ENCODE peak calls at places on chromosomes 12 and 14, in four cellular contexts. One of them, this sample, is unnamed.

GRCh38 chr12:26226119-26226518 is 30.7 kb downstream of the SSPN start:
- DNase-seq in dorsolateral prefrontal cortex: no peak
- DNase-seq in mucosa of descending colon: no peak
- DNase-seq in fibroblast of lung: no peak
- DNase-seq in this sample: no peak

GRCh38 chr14:93116676-93117200 is 1.0 kb upstream of the ITPK1 start:
- DNase-seq in dorsolateral prefrontal cortex: no peak
- DNase-seq in fibroblast of lung: no peak
- DNase-seq in mucosa of descending colon: no peak
- DNase-seq in this sample: no peak

GRCh38 chr12:20463920-20464524 is 95.7 kb downstream of the PDE3A start:
- DNase-seq in mucosa of descending colon: no peak
- DNase-seq in fibroblast of lung: peak
- DNase-seq in dorsolateral prefrontal cortex: no peak
- DNase-seq in this sample: peak

GRCh38 chr12:91023326-91024004 is 18.7 kb upstream of the EPYC start:
- DNase-seq in fibroblast of lung: peak
- DNase-seq in dorsolateral prefrontal cortex: no peak
- DNase-seq in mucosa of descending colon: no peak
- DNase-seq in this sample: peak

GRCh38 chr14:91882776-91883175 is 15.4 kb upstream of the TC2N start:
- DNase-seq in mucosa of descending colon: no peak
- DNase-seq in fibroblast of lung: no peak
- DNase-seq in dorsolateral prefrontal cortex: no peak
- DNase-seq in this sample: no peak

GRCh38 chr12:47736877-47737676 is 11.8 kb upstream of the ENDOU start:
- DNase-seq in mucosa of descending colon: peak
- DNase-seq in dorsolateral prefrontal cortex: peak
- DNase-seq in fibroblast of lung: peak
- DNase-seq in this sample: no peak

GRCh38 chr12:42444192-42444943 is 118.4 kb downstream of the PPHLN1 start:
- DNase-seq in mucosa of descending colon: no peak
- DNase-seq in fibroblast of lung: no peak
- DNase-seq in dorsolateral prefrontal cortex: no peak
- DNase-seq in this sample: no peak

GRCh38 chr12:92745874-92746553 is 43.2 kb downstream of the PLEKHG7 start:
- DNase-seq in fibroblast of lung: peak
- DNase-seq in dorsolateral prefrontal cortex: peak
- DNase-seq in mucosa of descending colon: peak
- DNase-seq in this sample: peak

GRCh38 chr12:31732926-31733548 is 4.2 kb upstream of the AMN1 start:
- DNase-seq in mucosa of descending colon: no peak
- DNase-seq in dorsolateral prefrontal cortex: no peak
- DNase-seq in fibroblast of lung: peak
- DNase-seq in this sample: peak

GRCh38 chr12:92061061-92061460 is 84.6 kb downstream of the BTG1 start:
- DNase-seq in dorsolateral prefrontal cortex: no peak
- DNase-seq in fibroblast of lung: no peak
- DNase-seq in mucosa of descending colon: no peak
- DNase-seq in this sample: no peak

GRCh38 chr12:120890963-120891362 is 13.2 kb downstream of the SPPL3 start:
- DNase-seq in dorsolateral prefrontal cortex: no peak
- DNase-seq in fibroblast of lung: no peak
- DNase-seq in mucosa of descending colon: no peak
- DNase-seq in this sample: no peak

GRCh38 chr14:94390372-94391086 is 2.1 kb upstream of the SERPINA1 start:
- DNase-seq in dorsolateral prefrontal cortex: peak
- DNase-seq in mucosa of descending colon: peak
- DNase-seq in fibroblast of lung: no peak
- DNase-seq in this sample: peak

GRCh38 chr12:6716874-6717437 is 6.9 kb upstream of the COPS7A start:
- DNase-seq in mucosa of descending colon: no peak
- DNase-seq in dorsolateral prefrontal cortex: no peak
- DNase-seq in fibroblast of lung: no peak
- DNase-seq in this sample: no peak

GRCh38 chr12:125191361-125192087 is 126.3 kb downstream of the AACS start:
- DNase-seq in fibroblast of lung: no peak
- DNase-seq in dorsolateral prefrontal cortex: no peak
- DNase-seq in mucosa of descending colon: no peak
- DNase-seq in this sample: no peak

GRCh38 chr12:125192690-125193221 is 127.5 kb downstream of the AACS start:
- DNase-seq in fibroblast of lung: no peak
- DNase-seq in dorsolateral prefrontal cortex: no peak
- DNase-seq in mucosa of descending colon: no peak
- DNase-seq in this sample: no peak

GRCh38 chr12:125194999-125195398 is 129.8 kb downstream of the AACS start:
- DNase-seq in mucosa of descending colon: no peak
- DNase-seq in dorsolateral prefrontal cortex: no peak
- DNase-seq in fibroblast of lung: no peak
- DNase-seq in this sample: peak

GRCh38 chr12:125193376-125193775 is 128.1 kb downstream of the AACS start:
- DNase-seq in fibroblast of lung: no peak
- DNase-seq in dorsolateral prefrontal cortex: no peak
- DNase-seq in mucosa of descending colon: no peak
- DNase-seq in this sample: no peak

DNA sequence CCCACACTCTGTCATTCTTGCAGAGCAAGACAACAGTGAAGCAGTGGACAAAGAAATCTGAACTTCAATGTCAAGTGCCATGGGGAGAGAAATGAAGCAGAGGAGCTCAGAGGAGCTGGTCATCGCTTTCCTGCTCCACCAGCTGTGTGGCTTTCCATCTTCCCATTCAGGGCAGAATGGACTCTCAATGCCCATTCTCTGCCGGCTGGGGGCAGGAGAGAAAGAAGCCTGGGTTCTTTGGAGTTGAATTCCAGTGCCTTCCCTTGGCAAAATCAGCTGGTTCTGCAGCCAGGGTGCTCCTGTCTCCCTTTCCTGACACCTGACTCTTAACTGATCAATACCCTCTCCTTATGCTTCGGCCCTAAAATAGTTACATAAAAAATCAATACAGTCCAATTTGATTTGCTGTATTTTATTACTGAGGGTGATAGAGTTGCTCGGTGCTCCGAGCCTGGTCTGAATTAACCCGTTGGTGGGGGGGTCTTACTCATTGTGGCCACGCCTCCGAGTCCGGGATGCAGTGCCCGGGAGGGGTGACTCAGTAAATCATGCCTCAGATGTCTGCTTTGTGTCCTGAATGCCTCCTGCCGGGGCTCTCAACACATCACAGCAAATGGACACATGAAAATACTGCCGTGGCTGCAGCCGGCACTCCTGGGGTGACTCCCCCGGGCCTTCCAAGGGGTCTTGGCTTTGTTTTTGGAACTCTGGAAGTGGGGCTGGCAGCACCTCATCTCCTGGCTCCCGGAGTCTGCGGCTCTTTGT is 128.7 kb downstream of the AACS start:
- DNase-seq in mucosa of descending colon: no peak
- DNase-seq in dorsolateral prefrontal cortex: peak
- DNase-seq in fibroblast of lung: no peak
- DNase-seq in this sample: peak
- TF ChIP-seq CTCF in mucosa of descending colon: no peak
- TF ChIP-seq CTCF in dorsolateral prefrontal cortex: peak
- TF ChIP-seq CTCF in fibroblast of lung: no peak
- TF ChIP-seq CTCF in this sample: no peak

GRCh38 chr12:89235189-89235993 is 116.9 kb downstream of the DUSP6 start:
- DNase-seq in mucosa of descending colon: no peak
- DNase-seq in dorsolateral prefrontal cortex: no peak
- DNase-seq in fibroblast of lung: no peak
- DNase-seq in this sample: peak
- H3K4me3 ChIP-seq in mucosa of descending colon: no peak
- H3K4me3 ChIP-seq in dorsolateral prefrontal cortex: no peak
- H3K4me3 ChIP-seq in fibroblast of lung: no peak
- H3K4me3 ChIP-seq in this sample: no peak

GRCh38 chr14:61750708-61751474 is 11.3 kb upstream of the SNAPC1 start:
- DNase-seq in dorsolateral prefrontal cortex: peak
- DNase-seq in mucosa of descending colon: peak
- DNase-seq in fibroblast of lung: peak
- DNase-seq in this sample: peak
- TF ChIP-seq CTCF in dorsolateral prefrontal cortex: no peak
- TF ChIP-seq CTCF in mucosa of descending colon: no peak
- TF ChIP-seq CTCF in fibroblast of lung: no peak
- TF ChIP-seq CTCF in this sample: no peak

DNA sequence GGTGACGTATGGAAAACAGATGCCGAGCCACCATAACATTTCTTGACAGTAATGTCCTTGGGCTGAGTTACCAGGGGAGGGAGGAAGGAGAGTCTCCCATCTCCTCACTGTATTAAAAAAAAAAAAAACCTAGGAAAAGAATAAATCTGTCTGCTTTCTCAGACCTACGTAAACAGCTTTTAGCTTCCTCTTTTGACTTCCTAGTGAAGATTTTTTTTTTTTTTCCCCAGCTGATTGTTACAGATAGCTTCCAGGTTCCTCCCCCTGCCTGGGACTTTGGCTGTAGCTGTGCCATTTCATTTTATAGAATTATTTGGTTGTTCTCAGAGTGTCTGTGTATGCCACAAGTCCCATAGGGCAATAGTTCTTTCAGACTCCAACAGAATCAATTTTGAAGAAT is 23.0 kb upstream of the GNS start:
- DNase-seq in mucosa of descending colon: no peak
- DNase-seq in dorsolateral prefrontal cortex: no peak
- DNase-seq in fibroblast of lung: no peak
- DNase-seq in this sample: no peak
- H3K4me3 ChIP-seq in mucosa of descending colon: no peak
- H3K4me3 ChIP-seq in dorsolateral prefrontal cortex: peak
- H3K4me3 ChIP-seq in fibroblast of lung: no peak
- H3K4me3 ChIP-seq in this sample: no peak

DNA sequence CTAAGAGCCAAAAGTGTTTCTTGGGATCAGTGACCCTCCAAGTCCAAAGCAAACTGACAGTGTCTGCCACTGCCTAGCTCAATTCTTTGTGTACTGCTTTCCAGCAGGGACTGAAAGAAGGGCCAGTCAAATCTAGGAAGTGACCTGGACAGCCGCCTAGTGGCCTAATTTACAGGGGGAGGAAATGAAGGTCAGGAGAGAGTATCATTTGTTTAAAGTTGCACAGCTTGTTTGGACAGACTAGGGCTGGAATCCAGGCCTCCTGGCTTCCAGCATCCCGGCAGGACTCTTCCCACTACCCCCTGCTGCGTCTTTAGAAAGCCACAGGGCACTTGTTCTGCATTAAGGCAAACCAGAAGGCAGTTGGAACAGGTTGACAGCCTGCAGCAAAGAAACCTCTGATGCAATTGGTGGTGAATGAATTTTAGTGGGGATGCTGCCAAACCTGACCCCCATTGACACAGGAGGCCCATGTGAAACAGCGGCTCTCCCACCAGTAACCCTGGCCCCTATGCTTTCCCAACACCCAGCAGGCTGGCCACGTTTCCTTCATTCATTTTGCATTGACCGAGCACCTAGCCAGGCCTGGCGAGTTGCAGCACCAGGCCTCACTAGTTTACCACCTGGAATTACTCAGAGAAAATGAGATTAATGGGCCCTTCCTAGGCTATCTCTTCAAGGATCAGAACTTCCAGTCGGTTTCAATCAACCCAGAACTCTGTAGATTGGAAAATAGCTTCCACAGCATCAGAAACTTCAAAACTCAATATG is 28.2 kb downstream of the GALNT16 start:
- DNase-seq in dorsolateral prefrontal cortex: no peak
- DNase-seq in mucosa of descending colon: no peak
- DNase-seq in fibroblast of lung: peak
- DNase-seq in this sample: no peak
- TF ChIP-seq CTCF in dorsolateral prefrontal cortex: peak
- TF ChIP-seq CTCF in mucosa of descending colon: no peak
- TF ChIP-seq CTCF in fibroblast of lung: peak
- TF ChIP-seq CTCF in this sample: peak

DNA sequence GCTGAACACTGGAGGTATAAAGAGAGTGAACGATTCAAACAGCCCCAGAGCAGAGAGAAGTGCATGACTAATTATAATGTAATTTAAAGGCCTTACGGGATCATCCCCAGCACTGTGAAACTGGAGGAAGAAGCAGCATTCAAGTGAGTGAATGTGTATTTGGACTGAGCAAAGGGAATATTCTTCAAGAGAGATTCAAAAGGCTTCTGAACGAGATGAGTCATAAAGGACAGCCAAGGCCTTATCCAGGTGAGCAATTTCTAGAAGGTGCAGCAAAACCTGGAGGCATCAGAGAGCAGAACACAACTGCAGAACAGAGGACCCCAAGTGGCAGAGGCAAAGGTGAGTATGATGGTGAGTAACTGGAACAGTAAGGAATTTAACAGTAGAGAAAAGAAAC is 127.2 kb downstream of the BCAT1 start:
- DNase-seq in dorsolateral prefrontal cortex: no peak
- DNase-seq in fibroblast of lung: peak
- DNase-seq in mucosa of descending colon: no peak
- DNase-seq in this sample: peak
- H3K4me3 ChIP-seq in dorsolateral prefrontal cortex: no peak
- H3K4me3 ChIP-seq in fibroblast of lung: no peak
- H3K4me3 ChIP-seq in mucosa of descending colon: no peak
- H3K4me3 ChIP-seq in this sample: no peak

This sample was measured in epithelial cell of esophagus.